ENCODE peak calls at places on chromosomes 13 and 19, in seven cellular contexts. Y, L, E, A, F, P and W are unnamed samples.

GRCh38 chr19:39388657-39389056 is 2.2 kb downstream of the PAF1 start:
- DNase-seq in Y (no peak), L (no peak), E (no peak), A (no peak), F (no peak), P (no peak), W (no peak)

GRCh38 chr13:97367016-97367415 is 67.0 kb upstream of the RAP2A start:
- DNase-seq in Y (no peak), L (no peak), E (no peak), A (peak), F (no peak), P (no peak), W (no peak)

GRCh38 chr19:485583-486236 is 10.6 kb upstream of the MADCAM1 start:
- DNase-seq in Y (no peak), L (peak), E (peak), A (no peak), F (no peak), P (no peak), W (no peak)

GRCh38 chr19:3057275-3057714 is 5.0 kb downstream of the TLE5 start:
- DNase-seq in Y (peak), L (peak), E (no peak), A (no peak), F (no peak), P (peak), W (no peak)

GRCh38 chr13:94548382-94549240 is 47.3 kb downstream of the TGDS start:
- DNase-seq in Y (no peak), L (no peak), E (peak), A (peak), F (peak), P (peak), W (no peak)

GRCh38 chr13:66774046-66774445 is 456.1 kb downstream of the PCDH9 start:
- DNase-seq in Y (no peak), L (no peak), E (no peak), A (no peak), F (no peak), P (no peak), W (no peak)

GRCh38 chr13:32530841-32531253 is 7.7 kb downstream of the N4BP2L2 start:
- DNase-seq in Y (no peak), L (no peak), E (no peak), A (peak), F (peak), P (no peak), W (no peak)

GRCh38 chr13:31670831-31671617 is 68.3 kb upstream of the RXFP2 start:
- DNase-seq in Y (no peak), L (no peak), E (no peak), A (no peak), F (no peak), P (peak), W (no peak)

GRCh38 chr13:39306639-39307589 is 268.7 kb downstream of the NHLRC3 start:
- DNase-seq in Y (no peak), L (no peak), E (no peak), A (no peak), F (no peak), P (no peak), W (no peak)

GRCh38 chr13:28492527-28493367 is 2.2 kb downstream of the FLT1 start:
- DNase-seq in Y (no peak), L (no peak), E (peak), A (no peak), F (no peak), P (no peak), W (peak)

GRCh38 chr19:43699506-43700367 is 16.1 kb upstream of the IRGC start:
- DNase-seq in Y (peak), L (peak), E (peak), A (peak), F (no peak), P (no peak), W (no peak)

GRCh38 chr13:72953391-72953960 is 105.3 kb upstream of the KLF5 start:
- DNase-seq in Y (no peak), L (no peak), E (no peak), A (no peak), F (no peak), P (no peak), W (no peak)

GRCh38 chr19:3576696-3577443 is 4.1 kb downstream of the HMG20B start:
- DNase-seq in Y (peak), L (peak), E (peak), A (peak), F (no peak), P (no peak), W (no peak)

GRCh38 chr19:5064896-5065295 is 96.0 kb downstream of the KDM4B start:
- DNase-seq in Y (no peak), L (no peak), E (no peak), A (no peak), F (no peak), P (no peak), W (no peak)

GRCh38 chr19:38831142-38831605 is 420 bp downstream of the ECH1 start:
- DNase-seq in Y (peak), L (peak), E (peak), A (peak), F (no peak), P (peak), W (no peak)

GRCh38 chr19:58571575-58571947 is 1.6 kb downstream of the MZF1 start:
- DNase-seq in Y (no peak), L (peak), E (no peak), A (no peak), F (no peak), P (no peak), W (no peak)

GRCh38 chr13:100040196-100040595 is 48.7 kb upstream of the PCCA start:
- DNase-seq in Y (no peak), L (no peak), E (no peak), A (no peak), F (no peak), P (no peak), W (no peak)

GRCh38 chr19:1866693-1867358 is 3.4 kb upstream of the KLF16 start:
- DNase-seq in Y (peak), L (no peak), E (no peak), A (no peak), F (no peak), P (no peak), W (no peak)

GRCh38 chr13:55402867-55403266 is 1737.9 kb upstream of the PRR20A start:
- DNase-seq in Y (no peak), L (no peak), E (no peak), A (no peak), F (no peak), P (no peak), W (no peak)

DNA sequence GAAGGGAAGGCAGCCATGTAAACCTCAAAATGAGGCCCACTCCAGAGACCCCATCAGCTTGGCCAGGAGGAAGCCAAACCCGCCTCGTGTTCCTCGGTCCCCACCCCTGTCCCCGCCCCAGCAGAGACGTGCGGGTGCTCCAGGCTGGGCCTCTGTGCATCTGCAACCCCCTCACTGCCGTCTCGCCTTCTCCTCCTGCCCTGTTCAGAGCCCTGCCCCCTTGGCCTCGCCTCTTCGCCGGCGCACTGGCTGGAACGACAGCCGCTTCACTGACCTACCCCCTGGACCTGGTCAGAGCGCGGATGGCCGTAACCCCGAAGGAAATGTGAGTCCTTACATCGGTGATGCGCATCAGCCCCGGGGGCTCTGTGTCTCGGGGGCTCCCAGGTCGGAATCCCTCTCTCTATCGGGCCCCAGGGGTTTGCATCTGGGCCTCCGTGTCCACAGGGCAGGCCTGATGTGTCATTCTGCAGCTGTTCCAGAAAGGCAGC is 32.2 kb downstream of the TMEM161A start:
- DNase-seq in Y (peak), L (peak), E (peak), A (no peak), F (no peak), P (no peak), W (no peak)
- H3K4me3 ChIP-seq in Y (peak), L (peak), E (peak), A (no peak), F (no peak), P (no peak), W (no peak)

DNA sequence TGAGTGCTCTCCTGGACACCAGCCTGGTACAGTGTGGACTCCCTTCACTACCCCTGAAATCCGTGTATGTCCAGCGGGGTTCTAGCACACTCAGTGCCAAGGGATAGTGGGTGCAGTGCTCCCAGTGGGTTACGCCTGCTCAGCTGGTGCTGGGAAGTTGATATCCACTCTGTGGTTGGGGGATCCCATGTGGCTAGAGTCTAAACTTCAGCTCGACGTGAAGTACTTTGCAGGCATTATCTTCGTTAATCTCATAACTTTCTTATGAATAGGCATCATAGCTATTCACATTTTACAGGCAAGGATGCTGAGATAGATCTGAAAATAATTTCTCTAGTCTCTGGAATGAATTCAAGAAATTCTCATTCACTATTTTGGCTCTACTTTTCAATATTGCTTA is 433.2 kb upstream of the HTR2A start:
- DNase-seq in Y (no peak), L (no peak), E (no peak), A (no peak), F (no peak), P (no peak), W (no peak)
- H3K4me3 ChIP-seq in Y (no peak), L (no peak), E (no peak), A (no peak), F (no peak), P (no peak), W (no peak)

GRCh38 chr19:49594157-49595005 is 3.4 kb downstream of the PRR12 start:
- DNase-seq in Y (no peak), L (no peak), E (no peak), A (no peak), F (no peak), P (no peak), W (no peak)
- H3K4me3 ChIP-seq in Y (no peak), L (no peak), E (peak), A (no peak), F (no peak), P (no peak), W (no peak)

DNA sequence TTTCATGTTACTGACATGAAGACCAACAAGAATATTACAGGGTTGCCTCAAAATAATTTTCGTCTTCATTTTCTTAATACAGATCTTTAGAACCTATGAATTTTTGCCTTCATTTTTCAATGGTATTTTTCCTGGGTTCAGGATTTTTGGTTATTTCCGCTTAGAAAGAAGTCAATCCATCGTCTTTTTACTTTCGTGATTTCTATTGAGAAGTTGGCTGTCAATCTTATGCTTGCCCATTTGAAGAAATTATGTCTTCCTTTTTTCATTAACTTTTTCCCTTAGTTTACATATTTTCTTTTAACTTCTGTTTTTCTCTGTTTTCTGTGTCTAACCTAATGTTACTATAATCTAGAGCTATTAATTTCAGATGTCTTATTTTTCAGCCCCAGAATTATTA is 868.9 kb upstream of the SLC10A2 start:
- DNase-seq in Y (no peak), L (no peak), E (no peak), A (no peak), F (no peak), P (no peak), W (no peak)
- H3K4me3 ChIP-seq in Y (no peak), L (no peak), E (no peak), A (no peak), F (no peak), P (no peak), W (no peak)

GRCh38 chr19:13018037-13018914 is 23.0 kb downstream of the NFIX start:
- DNase-seq in Y (peak), L (peak), E (peak), A (peak), F (no peak), P (peak), W (no peak)

GRCh38 chr19:13016628-13017305 is 21.5 kb downstream of the NFIX start:
- DNase-seq in Y (no peak), L (no peak), E (peak), A (no peak), F (no peak), P (peak), W (no peak)

GRCh38 chr19:13019330-13019729 is 24.1 kb downstream of the NFIX start:
- DNase-seq in Y (no peak), L (no peak), E (no peak), A (no peak), F (no peak), P (no peak), W (no peak)

GRCh38 chr19:13016245-13016627 is 21.0 kb downstream of the NFIX start:
- DNase-seq in Y (no peak), L (no peak), E (no peak), A (no peak), F (no peak), P (peak), W (no peak)

DNA sequence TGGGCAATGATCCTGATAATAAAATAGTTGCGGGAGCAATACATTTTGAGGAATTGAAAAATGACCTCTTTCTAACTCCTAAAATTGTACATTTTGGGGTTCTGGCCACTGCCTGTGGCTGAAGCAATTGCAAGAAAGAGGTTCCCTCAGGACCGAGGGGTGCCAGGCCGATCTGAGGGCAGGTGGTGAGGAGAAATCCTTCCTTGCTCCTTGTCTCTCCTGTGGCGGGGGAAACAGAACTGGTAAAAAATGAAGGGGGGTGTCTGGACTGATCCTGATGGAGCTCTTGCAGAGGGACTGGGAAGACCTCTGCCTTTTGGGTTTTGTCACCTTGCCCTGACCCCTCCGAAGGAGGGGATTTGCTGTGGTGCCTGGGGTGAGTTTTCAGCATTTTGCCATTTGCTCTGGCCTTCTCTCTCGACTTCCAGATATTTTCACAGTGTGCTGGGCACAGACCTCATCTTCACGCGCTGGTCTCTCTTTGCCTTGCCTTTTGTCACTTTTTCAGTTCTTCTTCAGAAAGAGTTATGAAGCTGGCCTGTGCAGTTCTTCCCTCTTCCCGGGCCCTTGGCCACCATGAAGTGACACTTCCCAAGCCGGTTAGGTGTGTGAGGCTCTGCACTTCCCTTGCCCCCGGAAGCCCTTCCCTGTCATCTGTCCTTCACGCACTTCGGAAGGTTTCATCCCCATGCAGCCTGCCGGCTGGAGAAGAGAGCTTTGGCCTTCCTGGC is 22.2 kb downstream of the NFIX start:
- DNase-seq in Y (no peak), L (no peak), E (no peak), A (no peak), F (no peak), P (peak), W (no peak)
- H3K4me3 ChIP-seq in Y (no peak), L (no peak), E (no peak), A (no peak), F (no peak), P (peak), W (no peak)

GRCh38 chr13:24254151-24254810 is 55.1 kb upstream of the C1QTNF9 start:
- DNase-seq in Y (no peak), L (peak), E (no peak), A (no peak), F (no peak), P (no peak), W (peak)
- H3K4me3 ChIP-seq in Y (no peak), L (no peak), E (no peak), A (no peak), F (no peak), P (no peak), W (no peak)

DNA sequence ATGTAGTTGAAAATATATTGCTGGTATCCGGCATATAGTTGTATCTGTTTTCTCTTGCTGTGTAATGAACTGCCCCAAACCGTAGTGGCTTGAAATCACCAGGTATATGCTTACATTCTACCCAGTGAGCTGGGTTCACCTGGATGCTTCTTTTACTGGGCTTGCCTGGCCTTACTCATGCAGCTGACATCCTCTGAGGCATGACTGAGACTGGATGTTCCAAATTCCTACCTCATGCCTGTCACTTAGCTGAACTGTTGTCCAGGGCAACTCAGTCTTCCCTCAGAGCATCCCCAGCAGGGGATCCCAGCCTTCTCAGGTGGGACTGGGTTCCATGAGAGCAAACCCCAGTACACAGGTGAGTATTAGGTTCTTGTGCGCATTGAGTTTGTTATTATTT is 66.8 kb downstream of the IFT88 start:
- DNase-seq in Y (no peak), L (no peak), E (no peak), A (no peak), F (no peak), P (peak), W (no peak)
- H3K4me3 ChIP-seq in Y (no peak), L (no peak), E (no peak), A (no peak), F (no peak), P (no peak), W (no peak)

GRCh38 chr13:110055089-110055488 is 251.9 kb downstream of the COL4A1 start:
- DNase-seq in Y (no peak), L (no peak), E (no peak), A (peak), F (peak), P (no peak), W (peak)

GRCh38 chr13:110061270-110061669 is 245.7 kb downstream of the COL4A1 start:
- DNase-seq in Y (no peak), L (no peak), E (no peak), A (no peak), F (no peak), P (no peak), W (no peak)

GRCh38 chr13:110054041-110054440 is 252.9 kb downstream of the COL4A1 start:
- DNase-seq in Y (no peak), L (no peak), E (no peak), A (no peak), F (no peak), P (no peak), W (no peak)

GRCh38 chr13:110056640-110057039 is 250.3 kb downstream of the COL4A1 start:
- DNase-seq in Y (no peak), L (no peak), E (no peak), A (no peak), F (no peak), P (no peak), W (no peak)

GRCh38 chr13:110057052-110057451 is 249.9 kb downstream of the COL4A1 start:
- DNase-seq in Y (no peak), L (no peak), E (no peak), A (no peak), F (no peak), P (no peak), W (no peak)
- H3K4me3 ChIP-seq in Y (no peak), L (no peak), E (no peak), A (no peak), F (no peak), P (no peak), W (no peak)